ENCODE peak calls at places on chromosomes 13 and 19, in five cellular contexts. W is body of pancreas, B is PC-3, Q is heart left ventricle, G is tibial nerve. P is an unnamed sample.
A peak's percentile ranks its signal among the peaks of the same experiment; 100 is the strongest.

GRCh38 chr13:51781246-51782022 is 22.5 kb downstream of the DHRS12 start:
- DNase-seq in W (peak; percentile 77), B (peak; percentile 60), Q (no peak), G (no peak), P (peak; percentile 70)

GRCh38 chr13:112781881-112782361 is 92.1 kb downstream of the ATP11A start:
- DNase-seq in W (peak; percentile 65), B (no peak), Q (peak; percentile 83), G (no peak), P (no peak)

GRCh38 chr19:48745208-48745995 is 1.3 kb downstream of the IZUMO1 start:
- DNase-seq in W (peak; percentile 78), B (peak; percentile 63), Q (no peak), G (no peak), P (peak; percentile 63)

GRCh38 chr13:75693227-75693626 is 57.1 kb downstream of the LMO7 start:
- DNase-seq in W (no peak), B (no peak), Q (no peak), G (no peak), P (no peak)

GRCh38 chr13:59088716-59089115 is 1075.0 kb downstream of the DIAPH3 start:
- DNase-seq in W (no peak), B (peak; percentile 40), Q (no peak), G (no peak), P (peak; percentile 55)

GRCh38 chr19:10699650-10700335 is 1.4 kb upstream of the QTRT1 start:
- DNase-seq in W (peak; percentile 59), B (peak; percentile 85), Q (no peak), G (no peak), P (peak; percentile 73)

GRCh38 chr19:34999498-35000337 is at the start of gene GRAMD1A:
- DNase-seq in W (peak; percentile 90), B (peak; percentile 78), Q (peak; percentile 94), G (peak; percentile 81), P (peak; percentile 93)

GRCh38 chr19:46691104-46691503 is 25.8 kb downstream of the PRKD2 start:
- DNase-seq in W (no peak), B (no peak), Q (no peak), G (no peak), P (no peak)

GRCh38 chr19:33388817-33389573 is 15.5 kb downstream of the CEBPG start:
- DNase-seq in W (peak; percentile 8), B (no peak), Q (peak; percentile 73), G (no peak), P (no peak)

GRCh38 chr19:19459099-19459498 is 53.6 kb downstream of the GATAD2A start:
- DNase-seq in W (no peak), B (no peak), Q (no peak), G (no peak), P (no peak)

GRCh38 chr19:51493776-51494175 is 7.8 kb downstream of the SIGLEC12 start:
- DNase-seq in W (no peak), B (no peak), Q (no peak), G (no peak), P (no peak)

GRCh38 chr19:10010247-10010691 is at the start of gene COL5A3:
- DNase-seq in W (peak; percentile 18), B (no peak), Q (peak; percentile 86), G (peak; percentile 43), P (peak; percentile 49)

GRCh38 chr13:106484755-106485193 is 50.7 kb downstream of the EFNB2 start:
- DNase-seq in W (no peak), B (no peak), Q (no peak), G (no peak), P (no peak)

GRCh38 chr13:30398601-30399072 is 23.7 kb upstream of the UBE2L5 start:
- DNase-seq in W (no peak), B (no peak), Q (no peak), G (no peak), P (no peak)

GRCh38 chr13:106499905-106500304 is 35.6 kb downstream of the EFNB2 start:
- DNase-seq in W (no peak), B (no peak), Q (no peak), G (no peak), P (no peak)

GRCh38 chr19:7681336-7682174 is 922 bp downstream of the TRAPPC5 start:
- DNase-seq in W (peak; percentile 81), B (peak; percentile 75), Q (peak; percentile 85), G (peak; percentile 42), P (peak; percentile 86)
- TF ChIP-seq CTCF in W (peak; percentile 61), B (peak; percentile 67), Q (peak; percentile 30), G (peak; percentile 62), P (peak; percentile 41)

GRCh38 chr13:28659611-28659970 is 661 bp downstream of the POMP start:
- DNase-seq in W (no peak), B (peak; percentile 30), Q (no peak), G (no peak), P (peak; percentile 40)

GRCh38 chr13:28658539-28658795 is 463 bp upstream of the POMP start:
- DNase-seq in W (no peak), B (no peak), Q (no peak), G (no peak), P (no peak)

GRCh38 chr13:28655566-28655965 is 3.4 kb upstream of the POMP start:
- DNase-seq in W (no peak), B (no peak), Q (no peak), G (no peak), P (peak; percentile 28)

GRCh38 chr13:28657784-28658538 is 969 bp upstream of the POMP start:
- DNase-seq in W (no peak), B (no peak), Q (no peak), G (no peak), P (no peak)

DNA sequence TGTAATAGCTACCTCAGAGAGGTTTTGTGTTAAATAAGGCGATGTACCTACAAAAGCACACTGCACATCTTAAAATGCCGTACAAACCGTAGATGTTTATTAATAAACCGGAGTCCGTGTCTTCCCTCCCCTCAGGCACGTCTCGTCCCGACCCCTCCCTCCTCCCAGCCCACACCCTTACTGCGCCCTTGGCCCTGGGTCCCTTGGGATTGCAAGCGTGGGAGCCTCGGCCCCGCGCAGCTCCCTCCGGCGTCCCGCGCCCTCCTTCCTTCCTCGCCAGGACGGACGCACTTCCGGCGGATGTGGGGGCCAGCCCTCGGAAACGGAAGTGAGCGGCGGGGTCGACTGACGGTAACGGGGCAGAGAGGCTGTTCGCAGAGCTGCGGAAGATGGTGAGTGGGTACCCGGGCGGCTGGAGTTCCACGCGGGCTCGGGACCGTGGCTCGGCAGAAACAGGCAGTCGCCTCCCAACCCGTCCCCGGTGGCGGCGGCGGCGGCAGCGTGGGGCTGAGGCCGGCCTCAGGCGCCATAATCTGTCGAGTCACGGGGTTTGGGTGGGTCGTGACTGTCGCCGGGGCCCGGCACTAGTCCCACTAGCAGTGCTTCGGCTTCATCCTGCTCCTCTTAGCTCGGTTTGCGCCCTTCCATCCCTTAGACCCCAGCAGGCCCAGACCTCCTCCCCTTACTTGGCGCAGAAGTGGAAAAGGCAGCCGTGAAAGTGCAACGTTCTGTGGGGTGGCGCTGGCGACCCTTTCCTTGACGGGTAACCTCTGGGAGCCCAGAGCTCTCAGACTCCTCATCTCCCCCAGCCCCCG is at the start of gene POMP:
- DNase-seq in W (peak; percentile 87), B (peak; percentile 86), Q (peak; percentile 96), G (peak; percentile 87), P (peak; percentile 94)
- TF ChIP-seq CTCF in W (no peak), B (no peak), Q (peak; percentile 3), G (peak; percentile 29), P (no peak)

GRCh38 chr19:12773571-12773970 is 1.8 kb downstream of the HOOK2 start:
- DNase-seq in W (no peak), B (peak; percentile 56), Q (no peak), G (no peak), P (peak; percentile 55)
- TF ChIP-seq CTCF in W (no peak), B (peak; percentile 63), Q (peak; percentile 34), G (no peak), P (peak; percentile 33)

GRCh38 chr13:87999791-88000190 is 328.6 kb downstream of the SLITRK5 start:
- DNase-seq in W (no peak), B (no peak), Q (no peak), G (no peak), P (peak; percentile 10)

GRCh38 chr13:87998081-87998480 is 326.9 kb downstream of the SLITRK5 start:
- DNase-seq in W (no peak), B (no peak), Q (no peak), G (no peak), P (no peak)

GRCh38 chr13:87999141-87999765 is 328.1 kb downstream of the SLITRK5 start:
- DNase-seq in W (no peak), B (peak; percentile 6), Q (no peak), G (no peak), P (peak; percentile 6)

GRCh38 chr13:88000787-88001186 is 329.6 kb downstream of the SLITRK5 start:
- DNase-seq in W (no peak), B (no peak), Q (no peak), G (no peak), P (no peak)

DNA sequence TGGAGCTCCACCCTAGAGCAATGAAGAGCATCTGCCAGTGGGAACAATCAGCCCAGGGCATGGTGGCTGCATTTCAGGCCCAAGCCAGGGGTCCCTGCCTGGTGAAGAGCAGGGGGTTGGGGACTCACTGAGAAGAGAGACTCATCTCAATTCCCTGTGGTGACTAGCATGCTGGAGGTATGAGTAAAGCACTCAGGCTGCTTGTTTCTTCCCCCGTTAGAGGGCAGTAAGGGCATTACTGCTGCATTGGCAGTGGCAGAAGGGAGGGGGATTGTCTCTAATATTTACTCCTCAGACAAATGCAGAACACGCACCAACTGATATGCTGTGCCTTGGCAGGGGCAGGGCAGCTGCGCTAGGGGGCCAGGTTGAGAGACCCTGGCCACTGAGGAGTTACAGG is 329.1 kb downstream of the SLITRK5 start:
- DNase-seq in W (no peak), B (no peak), Q (no peak), G (no peak), P (peak; percentile 1)
- TF ChIP-seq CTCF in W (no peak), B (no peak), Q (no peak), G (no peak), P (no peak)

GRCh38 chr19:2270572-2271515 is 11.1 kb downstream of the PEAK3 start:
- DNase-seq in W (peak; percentile 86), B (peak; percentile 59), Q (peak; percentile 93), G (peak; percentile 83), P (peak; percentile 84)
- TF ChIP-seq CTCF in W (no peak), B (no peak), Q (no peak), G (no peak), P (no peak)